ENCODE peak calls at places on chromosome 21, in five cellular contexts. One of them, this sample, is unnamed.

GRCh38 chr21:18245493-18245967 is 897 bp downstream of the CHODL start:
- DNase-seq in ovary: peak
- DNase-seq in stomach: no peak
- DNase-seq in brain microvascular endothelial cell: no peak
- DNase-seq in psoas muscle: no peak
- DNase-seq in this sample: no peak

GRCh38 chr21:35217504-35218060 is 168.5 kb upstream of the RUNX1 start:
- DNase-seq in ovary: no peak
- DNase-seq in stomach: no peak
- DNase-seq in brain microvascular endothelial cell: peak
- DNase-seq in psoas muscle: no peak
- DNase-seq in this sample: peak

GRCh38 chr21:8992731-8993174 is 1528.6 kb upstream of the TPTE start:
- DNase-seq in ovary: no peak
- DNase-seq in stomach: no peak
- DNase-seq in brain microvascular endothelial cell: no peak
- DNase-seq in psoas muscle: peak
- DNase-seq in this sample: no peak

GRCh38 chr21:19853709-19854575 is 1144.3 kb upstream of the NCAM2 start:
- DNase-seq in ovary: no peak
- DNase-seq in stomach: no peak
- DNase-seq in brain microvascular endothelial cell: no peak
- DNase-seq in psoas muscle: peak
- DNase-seq in this sample: no peak

GRCh38 chr21:31332525-31332924 is 11.5 kb downstream of the TIAM1 start:
- DNase-seq in ovary: no peak
- DNase-seq in stomach: no peak
- DNase-seq in brain microvascular endothelial cell: no peak
- DNase-seq in psoas muscle: no peak
- DNase-seq in this sample: no peak

GRCh38 chr21:17536381-17536780 is 23.5 kb downstream of the CXADR start:
- DNase-seq in ovary: no peak
- DNase-seq in stomach: no peak
- DNase-seq in brain microvascular endothelial cell: no peak
- DNase-seq in psoas muscle: no peak
- DNase-seq in this sample: no peak

GRCh38 chr21:39955326-39955725 is 88.1 kb downstream of the PCP4 start:
- DNase-seq in ovary: no peak
- DNase-seq in stomach: no peak
- DNase-seq in brain microvascular endothelial cell: no peak
- DNase-seq in psoas muscle: no peak
- DNase-seq in this sample: no peak

GRCh38 chr21:38758815-38759214 is 46.9 kb upstream of the ETS2 start:
- DNase-seq in ovary: no peak
- DNase-seq in stomach: peak
- DNase-seq in brain microvascular endothelial cell: no peak
- DNase-seq in psoas muscle: no peak
- DNase-seq in this sample: no peak

GRCh38 chr21:25457411-25457810 is 149.9 kb downstream of the MRPL39 start:
- DNase-seq in ovary: no peak
- DNase-seq in stomach: no peak
- DNase-seq in brain microvascular endothelial cell: peak
- DNase-seq in psoas muscle: no peak
- DNase-seq in this sample: peak

GRCh38 chr21:15000076-15000475 is 64.7 kb downstream of the NRIP1 start:
- DNase-seq in ovary: no peak
- DNase-seq in stomach: no peak
- DNase-seq in brain microvascular endothelial cell: peak
- DNase-seq in psoas muscle: no peak
- DNase-seq in this sample: no peak

GRCh38 chr21:8989261-8989882 is 1532.0 kb upstream of the TPTE start:
- DNase-seq in ovary: no peak
- DNase-seq in stomach: no peak
- DNase-seq in brain microvascular endothelial cell: no peak
- DNase-seq in psoas muscle: no peak
- DNase-seq in this sample: no peak

GRCh38 chr21:34900376-34900775 is 148.7 kb downstream of the RUNX1 start:
- DNase-seq in ovary: no peak
- DNase-seq in stomach: no peak
- DNase-seq in brain microvascular endothelial cell: no peak
- DNase-seq in psoas muscle: no peak
- DNase-seq in this sample: no peak

GRCh38 chr21:32173106-32173755 is 105.6 kb downstream of the MIS18A start:
- DNase-seq in ovary: no peak
- DNase-seq in stomach: no peak
- DNase-seq in brain microvascular endothelial cell: no peak
- DNase-seq in psoas muscle: no peak
- DNase-seq in this sample: no peak

GRCh38 chr21:39209334-39209688 is 26.1 kb upstream of the PSMG1 start:
- DNase-seq in ovary: no peak
- DNase-seq in stomach: no peak
- DNase-seq in brain microvascular endothelial cell: no peak
- DNase-seq in psoas muscle: no peak
- DNase-seq in this sample: no peak

GRCh38 chr21:14686466-14687276 is 140.6 kb upstream of the SAMSN1 start:
- DNase-seq in ovary: no peak
- DNase-seq in stomach: no peak
- DNase-seq in brain microvascular endothelial cell: no peak
- DNase-seq in psoas muscle: no peak
- DNase-seq in this sample: no peak

GRCh38 chr21:35395728-35396127 is 346.6 kb upstream of the RUNX1 start:
- DNase-seq in ovary: no peak
- DNase-seq in stomach: no peak
- DNase-seq in brain microvascular endothelial cell: no peak
- DNase-seq in psoas muscle: no peak
- DNase-seq in this sample: peak

GRCh38 chr21:17901458-17902092 is 82.4 kb upstream of the C21orf91 start:
- DNase-seq in ovary: no peak
- DNase-seq in stomach: no peak
- DNase-seq in brain microvascular endothelial cell: no peak
- DNase-seq in psoas muscle: no peak
- DNase-seq in this sample: no peak

GRCh38 chr21:14533555-14534400 is 12.3 kb downstream of the SAMSN1 start:
- DNase-seq in ovary: no peak
- DNase-seq in stomach: no peak
- DNase-seq in brain microvascular endothelial cell: peak
- DNase-seq in psoas muscle: no peak
- DNase-seq in this sample: peak

GRCh38 chr21:37669249-37669648 is 247.0 kb downstream of the KCNJ6 start:
- DNase-seq in ovary: no peak
- DNase-seq in stomach: no peak
- DNase-seq in brain microvascular endothelial cell: no peak
- DNase-seq in psoas muscle: no peak
- DNase-seq in this sample: no peak

GRCh38 chr21:26331581-26331980 is 161.0 kb upstream of the APP start:
- DNase-seq in ovary: no peak
- DNase-seq in stomach: no peak
- DNase-seq in brain microvascular endothelial cell: no peak
- DNase-seq in psoas muscle: no peak
- DNase-seq in this sample: no peak

GRCh38 chr21:27802816-27803475 is 836.1 kb upstream of the ADAMTS5 start:
- DNase-seq in ovary: no peak
- DNase-seq in stomach: peak
- DNase-seq in brain microvascular endothelial cell: peak
- DNase-seq in psoas muscle: no peak
- DNase-seq in this sample: no peak

GRCh38 chr21:21029159-21029558 is 30.9 kb downstream of the NCAM2 start:
- DNase-seq in ovary: no peak
- DNase-seq in stomach: no peak
- DNase-seq in brain microvascular endothelial cell: no peak
- DNase-seq in psoas muscle: no peak
- DNase-seq in this sample: no peak

GRCh38 chr21:39349211-39350093 is 564 bp upstream of the HMGN1 start:
- DNase-seq in ovary: peak
- DNase-seq in stomach: peak
- DNase-seq in brain microvascular endothelial cell: peak
- DNase-seq in psoas muscle: peak
- DNase-seq in this sample: peak

GRCh38 chr21:18384771-18385170 is 18.8 kb downstream of the TMPRSS15 start:
- DNase-seq in ovary: no peak
- DNase-seq in stomach: no peak
- DNase-seq in brain microvascular endothelial cell: no peak
- DNase-seq in psoas muscle: no peak
- DNase-seq in this sample: peak

GRCh38 chr21:39387461-39388037 is 38.7 kb upstream of the HMGN1 start:
- DNase-seq in ovary: peak
- DNase-seq in stomach: peak
- DNase-seq in brain microvascular endothelial cell: peak
- DNase-seq in psoas muscle: peak
- DNase-seq in this sample: peak

GRCh38 chr21:35974801-35975200 is 85.5 kb downstream of the SETD4 start:
- DNase-seq in ovary: no peak
- DNase-seq in stomach: no peak
- DNase-seq in brain microvascular endothelial cell: peak
- DNase-seq in psoas muscle: no peak
- DNase-seq in this sample: peak

GRCh38 chr21:32702702-32703101 is 25.1 kb downstream of the SYNJ1 start:
- DNase-seq in ovary: no peak
- DNase-seq in stomach: no peak
- DNase-seq in brain microvascular endothelial cell: peak
- DNase-seq in psoas muscle: no peak
- DNase-seq in this sample: peak

GRCh38 chr21:33359446-33359845 is 34.7 kb downstream of the IFNAR1 start:
- DNase-seq in ovary: no peak
- DNase-seq in stomach: no peak
- DNase-seq in brain microvascular endothelial cell: no peak
- DNase-seq in psoas muscle: no peak
- DNase-seq in this sample: no peak

DNA sequence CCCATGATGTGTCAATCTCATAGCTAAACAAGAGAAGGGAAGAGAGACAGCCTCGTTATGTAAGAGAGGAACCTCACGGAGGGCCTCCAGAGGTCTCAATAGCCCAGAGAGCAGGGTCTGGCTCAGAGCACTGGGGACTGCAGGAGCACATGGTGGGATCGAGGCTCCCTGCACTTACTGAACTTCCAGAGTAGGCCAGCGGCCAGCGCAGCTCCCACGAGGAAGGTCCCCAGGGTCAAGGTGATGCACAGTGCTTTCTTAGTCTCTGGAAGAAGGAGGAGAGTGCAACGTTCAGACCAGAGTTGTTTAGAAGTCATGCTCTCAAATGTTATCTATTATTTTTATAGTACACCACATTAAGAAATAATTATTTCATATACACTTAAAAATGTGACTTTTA is 18.6 kb downstream of the TMPRSS2 start:
- DNase-seq in ovary: no peak
- DNase-seq in stomach: no peak
- DNase-seq in brain microvascular endothelial cell: no peak
- DNase-seq in psoas muscle: no peak
- DNase-seq in this sample: no peak
- TF ChIP-seq CTCF in ovary: no peak
- TF ChIP-seq CTCF in stomach: no peak
- TF ChIP-seq CTCF in brain microvascular endothelial cell: no peak
- TF ChIP-seq CTCF in psoas muscle: no peak
- TF ChIP-seq CTCF in this sample: no peak

DNA sequence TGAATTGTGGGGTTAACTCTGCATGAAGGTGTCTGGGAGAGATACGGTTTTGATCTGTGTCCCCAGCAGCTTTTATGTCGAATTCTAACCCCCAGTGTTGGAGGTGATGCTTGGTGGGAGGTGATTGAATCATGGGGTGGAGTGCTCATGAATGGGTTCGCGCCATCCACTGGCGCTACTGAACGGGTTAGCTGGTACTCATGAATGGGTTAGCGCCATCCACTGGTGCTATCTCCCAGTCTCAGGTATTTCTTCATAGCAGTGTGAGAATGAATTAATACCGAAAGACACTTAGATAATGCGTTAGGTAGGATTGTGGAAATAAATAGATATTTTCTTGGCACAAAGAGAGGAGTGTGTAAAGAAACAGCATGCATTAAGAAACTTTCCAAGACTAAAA is 32.9 kb upstream of the CLDN8 start:
- DNase-seq in ovary: no peak
- DNase-seq in stomach: no peak
- DNase-seq in brain microvascular endothelial cell: no peak
- DNase-seq in psoas muscle: no peak
- DNase-seq in this sample: no peak
- H3K27ac ChIP-seq in ovary: no peak
- H3K27ac ChIP-seq in stomach: no peak
- H3K27ac ChIP-seq in brain microvascular endothelial cell: no peak
- H3K27ac ChIP-seq in psoas muscle: no peak
- H3K27ac ChIP-seq in this sample: no peak

GRCh38 chr21:45549670-45550463 is 7.6 kb upstream of the SLC19A1 start:
- DNase-seq in ovary: no peak
- DNase-seq in stomach: no peak
- DNase-seq in brain microvascular endothelial cell: no peak
- DNase-seq in psoas muscle: peak
- DNase-seq in this sample: no peak
- TF ChIP-seq CTCF in ovary: no peak
- TF ChIP-seq CTCF in stomach: no peak
- TF ChIP-seq CTCF in brain microvascular endothelial cell: no peak
- TF ChIP-seq CTCF in psoas muscle: no peak
- TF ChIP-seq CTCF in this sample: no peak

GRCh38 chr21:43881283-43881682 is 16.3 kb downstream of the AGPAT3 start:
- DNase-seq in ovary: no peak
- DNase-seq in stomach: no peak
- DNase-seq in brain microvascular endothelial cell: no peak
- DNase-seq in psoas muscle: no peak
- DNase-seq in this sample: no peak

GRCh38 chr21:43877936-43878575 is 13.0 kb downstream of the AGPAT3 start:
- DNase-seq in ovary: no peak
- DNase-seq in stomach: no peak
- DNase-seq in brain microvascular endothelial cell: no peak
- DNase-seq in psoas muscle: no peak
- DNase-seq in this sample: no peak

GRCh38 chr21:43880111-43880985 is 15.3 kb downstream of the AGPAT3 start:
- DNase-seq in ovary: no peak
- DNase-seq in stomach: peak
- DNase-seq in brain microvascular endothelial cell: peak
- DNase-seq in psoas muscle: peak
- DNase-seq in this sample: no peak

GRCh38 chr21:43881918-43882317 is 16.9 kb downstream of the AGPAT3 start:
- DNase-seq in ovary: no peak
- DNase-seq in stomach: no peak
- DNase-seq in brain microvascular endothelial cell: no peak
- DNase-seq in psoas muscle: no peak
- DNase-seq in this sample: no peak

GRCh38 chr21:43879348-43880110 is 14.5 kb downstream of the AGPAT3 start:
- DNase-seq in ovary: no peak
- DNase-seq in stomach: no peak
- DNase-seq in brain microvascular endothelial cell: no peak
- DNase-seq in psoas muscle: no peak
- DNase-seq in this sample: no peak
- H3K27ac ChIP-seq in ovary: no peak
- H3K27ac ChIP-seq in stomach: no peak
- H3K27ac ChIP-seq in brain microvascular endothelial cell: no peak
- H3K27ac ChIP-seq in psoas muscle: peak
- H3K27ac ChIP-seq in this sample: peak

GRCh38 chr21:43211085-43212071 is 42.6 kb downstream of the CRYAA start:
- DNase-seq in ovary: no peak
- DNase-seq in stomach: peak
- DNase-seq in brain microvascular endothelial cell: no peak
- DNase-seq in psoas muscle: peak
- DNase-seq in this sample: no peak
- TF ChIP-seq CTCF in ovary: no peak
- TF ChIP-seq CTCF in stomach: no peak
- TF ChIP-seq CTCF in brain microvascular endothelial cell: peak
- TF ChIP-seq CTCF in psoas muscle: peak
- TF ChIP-seq CTCF in this sample: no peak